ENCODE peak calls at places on chromosomes 4 and X, in six cellular contexts. F, E, W, B, P and O are unnamed samples.

GRCh38 chrX:30530591-30530990 is 47.0 kb downstream of the TASL start:
- DNase-seq in F (peak), E (no peak), W (no peak), B (no peak), P (no peak), O (no peak)

GRCh38 chr4:156102411-156102810 is 148.7 kb upstream of the CTSO start:
- DNase-seq in F (no peak), E (no peak), W (no peak), B (no peak), P (no peak), O (no peak)

GRCh38 chr4:80219301-80220025 is 22.2 kb downstream of the PRDM8 start:
- DNase-seq in F (no peak), E (no peak), W (no peak), B (no peak), P (no peak), O (no peak)

GRCh38 chr4:173508386-173509002 is 21.5 kb downstream of the HAND2 start:
- DNase-seq in F (no peak), E (no peak), W (no peak), B (no peak), P (no peak), O (no peak)

GRCh38 chrX:27966955-27967354 is 14.3 kb downstream of the DCAF8L1 start:
- DNase-seq in F (peak), E (no peak), W (no peak), B (no peak), P (no peak), O (no peak)

GRCh38 chrX:77597090-77597489 is 149.9 kb downstream of the FGF16 start:
- DNase-seq in F (peak), E (no peak), W (no peak), B (no peak), P (no peak), O (peak)

GRCh38 chrX:46803140-46803539 is 33.7 kb upstream of the RP2 start:
- DNase-seq in F (no peak), E (no peak), W (no peak), B (no peak), P (no peak), O (no peak)

GRCh38 chr4:8248091-8248490 is 21.5 kb upstream of the HTRA3 start:
- DNase-seq in F (no peak), E (no peak), W (no peak), B (no peak), P (no peak), O (no peak)

GRCh38 chrX:136999021-136999420 is 34.8 kb downstream of the GPR101 start:
- DNase-seq in F (peak), E (no peak), W (no peak), B (no peak), P (no peak), O (no peak)

GRCh38 chr4:26687728-26688127 is 103.8 kb downstream of the TBC1D19 start:
- DNase-seq in F (peak), E (no peak), W (no peak), B (no peak), P (no peak), O (no peak)

GRCh38 chr4:149531861-149532260 is 283.8 kb downstream of the IQCM start:
- DNase-seq in F (no peak), E (no peak), W (no peak), B (no peak), P (no peak), O (no peak)

GRCh38 chr4:48651869-48652447 is 128.1 kb downstream of the FRYL start:
- DNase-seq in F (no peak), E (no peak), W (no peak), B (no peak), P (no peak), O (no peak)

GRCh38 chr4:152684007-152684406 is 4.2 kb upstream of the TMEM154 start:
- DNase-seq in F (no peak), E (no peak), W (peak), B (no peak), P (no peak), O (no peak)

GRCh38 chr4:1578968-1579833 is 104.9 kb downstream of the FAM53A start:
- DNase-seq in F (peak), E (peak), W (peak), B (peak), P (no peak), O (peak)

GRCh38 chr4:153649572-153649991 is 34.5 kb upstream of the TLR2 start:
- DNase-seq in F (no peak), E (no peak), W (no peak), B (no peak), P (peak), O (no peak)

GRCh38 chrX:114134465-114134864 is 449.4 kb upstream of the HTR2C start:
- DNase-seq in F (no peak), E (no peak), W (no peak), B (no peak), P (no peak), O (no peak)

GRCh38 chrX:41922125-41922521 is 1.2 kb downstream of the CASK start:
- DNase-seq in F (no peak), E (no peak), W (peak), B (peak), P (peak), O (peak)

GRCh38 chrX:16435399-16435986 is 214.5 kb upstream of the S100G start:
- DNase-seq in F (no peak), E (no peak), W (no peak), B (no peak), P (no peak), O (no peak)

GRCh38 chr4:22416403-22416802 is 99.5 kb downstream of the ADGRA3 start:
- DNase-seq in F (peak), E (no peak), W (no peak), B (no peak), P (no peak), O (no peak)

GRCh38 chr4:173073939-173074500 is 94.6 kb upstream of the GALNT7 start:
- DNase-seq in F (no peak), E (no peak), W (no peak), B (no peak), P (no peak), O (no peak)

GRCh38 chr4:54277691-54278090 is 48.6 kb downstream of the PDGFRA start:
- DNase-seq in F (peak), E (no peak), W (no peak), B (no peak), P (no peak), O (no peak)

GRCh38 chr4:182879913-182880312 is 37.3 kb downstream of the DCTD start:
- DNase-seq in F (no peak), E (no peak), W (no peak), B (no peak), P (no peak), O (no peak)

GRCh38 chr4:145939856-145940255 is 1.2 kb upstream of the ZNF827 start:
- DNase-seq in F (no peak), E (no peak), W (no peak), B (no peak), P (no peak), O (no peak)

GRCh38 chr4:177229331-177229730 is 80.3 kb upstream of the NEIL3 start:
- DNase-seq in F (no peak), E (no peak), W (no peak), B (no peak), P (no peak), O (no peak)

GRCh38 chr4:76765473-76766183 is 132.3 kb downstream of the SOWAHB start:
- DNase-seq in F (no peak), E (no peak), W (no peak), B (no peak), P (no peak), O (no peak)

GRCh38 chr4:158209825-158210807 is at the start of gene TMEM144:
- DNase-seq in F (peak), E (peak), W (peak), B (no peak), P (peak), O (peak)

GRCh38 chr4:120331486-120332281 is 265.0 kb upstream of the MAD2L1 start:
- DNase-seq in F (no peak), E (no peak), W (no peak), B (no peak), P (no peak), O (no peak)